ENCODE peak calls at places on chromosomes 12 and 14, in five cellular contexts. P is activated T-cell treated with anti-CD3 and anti-CD28 coated beads, Interleukin-2, amount 50 U/mL, for 72 hours; H is stimulated activated CD4-positive, alpha-beta T cell treated with anti-CD3 and anti-CD28 coated beads, Interleukin-1b, Interleukin-23, amount 100 ng/mL, for 24 hours; R is fibroblast of lung; I is renal cortical epithelial cell. D is an unnamed sample.

GRCh38 chr14:79586401-79586800 is 624.9 kb downstream of the DIO2 start:
- DNase-seq in P (no peak), H (no peak), R (no peak), I (peak; percentile 67), D (no peak)

GRCh38 chr14:88323520-88324199 is 591 bp upstream of the KCNK10 start:
- DNase-seq in P (no peak), H (no peak), R (no peak), I (peak; percentile 3), D (no peak)

GRCh38 chr12:43151406-43152080 is 400.5 kb downstream of the ADAMTS20 start:
- DNase-seq in P (no peak), H (no peak), R (no peak), I (no peak), D (no peak)

GRCh38 chr14:60648934-60649814 is at the start of gene SIX1:
- DNase-seq in P (no peak), H (no peak), R (peak; percentile 93), I (peak; percentile 66), D (peak; percentile 77)

GRCh38 chr12:115569694-115570093 is 707.8 kb downstream of the MED13L start:
- DNase-seq in P (no peak), H (no peak), R (no peak), I (no peak), D (no peak)

GRCh38 chr12:113472191-113473190 is 820 bp upstream of the LHX5 start:
- DNase-seq in P (no peak), H (no peak), R (no peak), I (no peak), D (no peak)

GRCh38 chr12:46472893-46473633 is 100.5 kb upstream of the SLC38A2 start:
- DNase-seq in P (no peak), H (no peak), R (peak; percentile 78), I (peak; percentile 36), D (no peak)

GRCh38 chr12:103680591-103681065 is 93.6 kb downstream of the STAB2 start:
- DNase-seq in P (peak; percentile 9), H (no peak), R (no peak), I (no peak), D (no peak)

GRCh38 chr12:108664338-108665258 is 30.9 kb upstream of the SELPLG start:
- DNase-seq in P (peak; percentile 86), H (peak; percentile 63), R (peak; percentile 98), I (peak; percentile 96), D (peak; percentile 83)

GRCh38 chr12:110117948-110118685 is 6.0 kb upstream of the IFT81 start:
- DNase-seq in P (no peak), H (no peak), R (no peak), I (no peak), D (no peak)

GRCh38 chr14:32370720-32371119 is 41.6 kb downstream of the AKAP6 start:
- DNase-seq in P (no peak), H (no peak), R (peak; percentile 81), I (peak; percentile 94), D (peak; percentile 73)

GRCh38 chr12:11577658-11578260 is 71.7 kb upstream of the ETV6 start:
- DNase-seq in P (no peak), H (no peak), R (no peak), I (peak; percentile 37), D (no peak)

GRCh38 chr14:104750658-104751057 is 2.3 kb upstream of the SIVA1 start:
- DNase-seq in P (no peak), H (no peak), R (no peak), I (no peak), D (no peak)

GRCh38 chr14:95500772-95501401 is 15.6 kb downstream of the SYNE3 start:
- DNase-seq in P (no peak), H (no peak), R (peak; percentile 82), I (peak; percentile 67), D (peak; percentile 67)

GRCh38 chr12:54189198-54189539 is 384 bp upstream of the SMUG1 start:
- DNase-seq in P (peak; percentile 11), H (no peak), R (no peak), I (no peak), D (no peak)

GRCh38 chr14:76726551-76726961 is 34.7 kb upstream of the VASH1 start:
- DNase-seq in P (no peak), H (no peak), R (no peak), I (no peak), D (no peak)

GRCh38 chr12:108307006-108307405 is 32.1 kb downstream of the CMKLR1 start:
- DNase-seq in P (peak; percentile 4), H (no peak), R (peak; percentile 20), I (no peak), D (no peak)

GRCh38 chr12:49089831-49090773 is 4.5 kb downstream of the DHH start:
- DNase-seq in P (peak; percentile 57), H (no peak), R (peak; percentile 36), I (no peak), D (peak; percentile 33)

GRCh38 chr12:94601972-94602517 is 48.3 kb downstream of the TMCC3 start:
- DNase-seq in P (no peak), H (no peak), R (no peak), I (peak; percentile 51), D (no peak)

GRCh38 chr12:57811028-57811755 is 7.3 kb downstream of the AVIL start:
- DNase-seq in P (no peak), H (no peak), R (no peak), I (no peak), D (no peak)

D was measured in SJSA1.